ENCODE peak calls at places on chromosomes 6 and 20, in five cellular contexts. O is DMS 273 treated with DMSO at 0.1 percent for 48 hours; M is fibroblast of lung; H is activated T-cell treated with anti-CD3 and anti-CD28 coated beads, Interleukin-2, amount 50 U/mL, for 72 hours; W is mesothelial cell of epicardium. D is an unnamed sample.

GRCh38 chr6:105184921-105185320 is 5.1 kb upstream of the POPDC3 start:
- DNase-seq in O (no peak), M (no peak), H (no peak), W (no peak), D (peak)

GRCh38 chr20:37680420-37680819 is 13.4 kb upstream of the CTNNBL1 start:
- DNase-seq in O (no peak), M (peak), H (no peak), W (no peak), D (no peak)

GRCh38 chr20:50096237-50096636 is 16.7 kb downstream of the UBE2V1 start:
- DNase-seq in O (no peak), M (no peak), H (no peak), W (no peak), D (no peak)

GRCh38 chr6:24394777-24395437 is 7.8 kb upstream of the MRS2 start:
- DNase-seq in O (no peak), M (peak), H (no peak), W (no peak), D (peak)

GRCh38 chr20:38297916-38298674 is 5.9 kb upstream of the BPI start:
- DNase-seq in O (no peak), M (no peak), H (no peak), W (no peak), D (no peak)

GRCh38 chr6:26360451-26361416 is 4.3 kb upstream of the BTN3A2 start:
- DNase-seq in O (no peak), M (no peak), H (no peak), W (no peak), D (no peak)

GRCh38 chr6:84220809-84221409 is 6.5 kb downstream of the CEP162 start:
- DNase-seq in O (no peak), M (peak), H (no peak), W (no peak), D (no peak)

GRCh38 chr6:16850332-16851022 is 89.2 kb upstream of the ATXN1 start:
- DNase-seq in O (no peak), M (no peak), H (no peak), W (no peak), D (no peak)

GRCh38 chr20:2889209-2889608 is 15.9 kb downstream of the PTPRA start:
- DNase-seq in O (no peak), M (no peak), H (no peak), W (no peak), D (no peak)

GRCh38 chr6:84774174-84775158 is 10.1 kb upstream of the TBX18 start:
- DNase-seq in O (no peak), M (no peak), H (peak), W (peak), D (peak)

GRCh38 chr6:122476131-122476530 is 4.5 kb upstream of the SERINC1 start:
- DNase-seq in O (peak), M (peak), H (no peak), W (no peak), D (no peak)

GRCh38 chr6:75402296-75402695 is 91.3 kb downstream of the FILIP1 start:
- DNase-seq in O (no peak), M (peak), H (no peak), W (no peak), D (peak)

GRCh38 chr6:125586605-125587004 is 162.8 kb upstream of the HEY2 start:
- DNase-seq in O (no peak), M (no peak), H (no peak), W (no peak), D (no peak)

GRCh38 chr20:62370115-62370806 is 3.1 kb upstream of the LAMA5 start:
- DNase-seq in O (no peak), M (peak), H (peak), W (no peak), D (peak)

GRCh38 chr6:137647762-137648412 is 153.7 kb upstream of the OLIG3 start:
- DNase-seq in O (no peak), M (no peak), H (no peak), W (no peak), D (no peak)

GRCh38 chr6:34424200-34425131 is 1.4 kb downstream of the RPS10 start:
- DNase-seq in O (no peak), M (no peak), H (no peak), W (no peak), D (no peak)

GRCh38 chr6:156848533-156848932 is 71.4 kb downstream of the ARID1B start:
- DNase-seq in O (peak), M (peak), H (no peak), W (peak), D (peak)

GRCh38 chr6:118618676-118619377 is 32.6 kb downstream of the CEP85L start:
- DNase-seq in O (no peak), M (peak), H (peak), W (no peak), D (peak)

GRCh38 chr6:56866917-56867522 is 87.9 kb upstream of the BEND6 start:
- DNase-seq in O (no peak), M (peak), H (no peak), W (no peak), D (peak)

GRCh38 chr6:37809144-37809543 is 10.4 kb upstream of the ZFAND3 start:
- DNase-seq in O (peak), M (peak), H (no peak), W (no peak), D (peak)

GRCh38 chr6:25193147-25193864 is 85.9 kb upstream of the CARMIL1 start:
- DNase-seq in O (no peak), M (peak), H (no peak), W (no peak), D (peak)

GRCh38 chr6:153591165-153591564 is 447.9 kb upstream of the OPRM1 start:
- DNase-seq in O (no peak), M (no peak), H (no peak), W (no peak), D (no peak)

GRCh38 chr6:16345449-16346330 is 107.3 kb downstream of the GMPR start:
- DNase-seq in O (no peak), M (peak), H (no peak), W (no peak), D (peak)

GRCh38 chr6:5034328-5034727 is 30.5 kb upstream of the RPP40 start:
- DNase-seq in O (no peak), M (no peak), H (no peak), W (no peak), D (no peak)

GRCh38 chr6:453152-453551 is 61.6 kb downstream of the IRF4 start:
- DNase-seq in O (no peak), M (peak), H (no peak), W (no peak), D (peak)

GRCh38 chr6:22766979-22767378 is 197.6 kb downstream of the HDGFL1 start:
- DNase-seq in O (no peak), M (no peak), H (no peak), W (no peak), D (no peak)

GRCh38 chr6:20286968-20287565 is 74.8 kb upstream of the MBOAT1 start:
- DNase-seq in O (no peak), M (peak), H (no peak), W (no peak), D (peak)

GRCh38 chr6:113697642-113698410 is 159.3 kb upstream of the MARCKS start:
- DNase-seq in O (no peak), M (peak), H (no peak), W (no peak), D (no peak)

GRCh38 chr6:16657768-16658167 is 103.5 kb downstream of the ATXN1 start:
- DNase-seq in O (no peak), M (no peak), H (peak), W (no peak), D (no peak)

D was measured in MG63.